ENCODE peak calls at places on chromosome 11, in eight cellular contexts. S, E, R, H, O, A, B and K are unnamed samples.

GRCh38 chr11:120254788-120255518 is 15.0 kb downstream of the POU2F3 start:
- DNase-seq in S (no peak), E (no peak), R (no peak), H (no peak), O (no peak), A (no peak), B (no peak), K (no peak)

GRCh38 chr11:35146074-35146521 is 7.1 kb downstream of the CD44 start:
- DNase-seq in S (peak), E (no peak), R (no peak), H (no peak), O (no peak), A (no peak), B (no peak), K (no peak)

GRCh38 chr11:113876074-113876797 is 864 bp upstream of the USP28 start:
- DNase-seq in S (no peak), E (no peak), R (no peak), H (no peak), O (no peak), A (no peak), B (no peak), K (no peak)

GRCh38 chr11:11288972-11289616 is 64.0 kb downstream of the CSNK2A3 start:
- DNase-seq in S (no peak), E (no peak), R (no peak), H (no peak), O (no peak), A (no peak), B (no peak), K (no peak)

GRCh38 chr11:102430158-102430836 is 22.3 kb downstream of the TMEM123 start:
- DNase-seq in S (no peak), E (peak), R (no peak), H (no peak), O (no peak), A (no peak), B (peak), K (no peak)

GRCh38 chr11:73140213-73141030 is 1.7 kb downstream of the FCHSD2 start:
- DNase-seq in S (peak), E (peak), R (peak), H (no peak), O (peak), A (no peak), B (peak), K (no peak)

GRCh38 chr11:131724436-131724995 is 354.1 kb downstream of the NTM start:
- DNase-seq in S (no peak), E (no peak), R (no peak), H (no peak), O (no peak), A (no peak), B (no peak), K (no peak)

GRCh38 chr11:9525116-9525515 is 48.4 kb upstream of the WEE1 start:
- DNase-seq in S (no peak), E (peak), R (no peak), H (no peak), O (no peak), A (no peak), B (peak), K (no peak)

GRCh38 chr11:110295487-110296225 is 758 bp downstream of the RDX start:
- DNase-seq in S (peak), E (peak), R (peak), H (no peak), O (peak), A (peak), B (peak), K (peak)

GRCh38 chr11:117176186-117176585 is 2.4 kb upstream of the SIDT2 start:
- DNase-seq in S (no peak), E (no peak), R (peak), H (no peak), O (no peak), A (no peak), B (no peak), K (no peak)

GRCh38 chr11:117177534-117178209 is 871 bp upstream of the SIDT2 start:
- DNase-seq in S (no peak), E (no peak), R (peak), H (no peak), O (no peak), A (no peak), B (no peak), K (no peak)

GRCh38 chr11:117179048-117179999 is 781 bp downstream of the SIDT2 start:
- DNase-seq in S (peak), E (no peak), R (peak), H (no peak), O (peak), A (no peak), B (peak), K (peak)

GRCh38 chr11:117180020-117180419 is 1.5 kb downstream of the SIDT2 start:
- DNase-seq in S (no peak), E (no peak), R (peak), H (no peak), O (no peak), A (no peak), B (no peak), K (no peak)

DNA sequence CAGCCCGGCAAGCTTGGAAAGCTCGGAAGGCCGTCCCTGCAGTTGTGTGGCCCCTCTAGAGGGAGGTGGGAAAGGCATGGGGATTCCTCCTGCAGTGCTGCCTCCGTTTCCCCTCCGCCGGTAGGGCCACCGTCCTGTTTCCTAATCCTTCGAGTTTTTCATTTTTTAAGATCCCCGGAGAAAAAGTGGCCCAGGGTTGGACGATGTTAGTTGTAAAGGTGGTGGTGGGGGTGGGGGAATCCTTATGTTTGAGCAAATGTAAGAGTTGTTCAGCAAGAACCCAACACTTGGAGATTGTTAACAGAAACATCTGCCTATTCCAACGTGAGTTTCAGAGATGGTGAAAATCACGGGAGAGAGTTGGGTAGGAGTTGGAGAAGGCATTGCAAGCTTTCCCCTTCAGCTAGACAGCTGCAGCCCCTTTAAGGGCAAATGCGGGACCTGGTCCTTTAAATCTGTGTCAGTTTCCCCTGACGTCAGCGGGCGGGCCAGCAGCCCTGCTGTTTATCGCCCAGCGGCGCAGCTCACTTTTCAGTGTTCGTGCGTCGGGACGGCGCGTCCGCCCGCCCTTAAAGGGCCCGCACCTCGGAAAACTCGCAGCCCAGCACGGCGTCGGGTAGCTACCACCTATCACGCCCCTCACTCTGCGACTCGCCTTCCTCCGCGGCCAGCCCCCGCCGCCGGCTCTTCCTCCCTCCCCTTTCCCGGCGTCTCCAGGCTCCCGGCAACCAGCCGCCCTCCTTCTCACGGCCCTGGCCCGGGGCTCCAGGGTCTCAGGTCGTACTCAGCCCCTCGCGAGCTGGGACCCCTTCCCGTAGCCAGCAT is at the start of gene SIDT2:
- DNase-seq in S (peak), E (peak), R (peak), H (peak), O (peak), A (peak), B (peak), K (peak)
- TF ChIP-seq CTCF in S (no peak), E (no peak), R (no peak), H (no peak), O (no peak), A (no peak), B (no peak), K (no peak)

GRCh38 chr11:20873054-20873453 is 203.7 kb downstream of the NELL1 start:
- DNase-seq in S (peak), E (no peak), R (no peak), H (peak), O (peak), A (no peak), B (no peak), K (no peak)
- TF ChIP-seq CTCF in S (peak), E (no peak), R (no peak), H (peak), O (peak), A (no peak), B (no peak), K (peak)

GRCh38 chr11:67117667-67118058 is 1.4 kb upstream of the KDM2A start:
- DNase-seq in S (no peak), E (no peak), R (no peak), H (no peak), O (peak), A (peak), B (no peak), K (no peak)

GRCh38 chr11:67120456-67120855 is 1.4 kb downstream of the KDM2A start:
- DNase-seq in S (no peak), E (no peak), R (no peak), H (no peak), O (no peak), A (no peak), B (no peak), K (no peak)

GRCh38 chr11:67118059-67118766 is 850 bp upstream of the KDM2A start:
- DNase-seq in S (no peak), E (no peak), R (peak), H (peak), O (no peak), A (peak), B (no peak), K (peak)

GRCh38 chr11:67119577-67120391 is 721 bp downstream of the KDM2A start:
- DNase-seq in S (peak), E (no peak), R (no peak), H (peak), O (peak), A (peak), B (no peak), K (no peak)

GRCh38 chr11:67118801-67119576 is at the start of gene KDM2A:
- DNase-seq in S (peak), E (peak), R (peak), H (peak), O (peak), A (peak), B (peak), K (peak)
- TF ChIP-seq CTCF in S (no peak), E (peak), R (peak), H (peak), O (peak), A (peak), B (no peak), K (no peak)

DNA sequence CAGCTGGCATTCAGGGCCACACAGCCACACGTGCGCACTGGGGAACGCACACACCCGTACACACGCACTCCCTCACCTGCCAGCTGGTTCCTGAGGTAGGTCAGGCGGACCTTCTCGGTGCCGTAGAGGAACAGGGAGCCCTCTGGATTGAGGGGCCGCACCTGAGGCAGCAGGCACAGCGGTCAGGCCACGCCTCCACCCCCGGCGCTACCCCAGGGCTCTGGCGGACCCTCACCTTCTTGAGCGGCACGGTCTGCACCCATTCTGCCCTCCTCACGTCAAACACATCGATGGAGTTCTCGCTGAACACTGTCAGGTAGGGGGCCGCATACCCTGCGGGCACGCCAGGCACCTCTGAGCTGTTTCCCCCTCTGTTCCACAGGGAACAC is 17.0 kb downstream of the CDC42BPG start:
- DNase-seq in S (no peak), E (no peak), R (no peak), H (no peak), O (no peak), A (no peak), B (no peak), K (no peak)
- TF ChIP-seq CTCF in S (no peak), E (no peak), R (no peak), H (no peak), O (no peak), A (no peak), B (no peak), K (no peak)